ENCODE peak calls at places on chromosomes 3 and 15, in five cellular contexts. S, D, Z, R and Q are unnamed samples.

GRCh38 chr3:74663178-74663577 is 48.7 kb upstream of the CNTN3 start:
- DNase-seq in R (no peak), D (no peak), Z (no peak), S (no peak), Q (no peak)

GRCh38 chr15:50164458-50164857 is 17.5 kb upstream of the SLC27A2 start:
- DNase-seq in Z (peak; percentile 64), D (no peak), S (no peak), R (no peak), Q (no peak)

GRCh38 chr3:181105636-181106035 is 116.1 kb upstream of the DNAJC19 start:
- DNase-seq in S (no peak), D (no peak), Z (no peak), R (no peak), Q (no peak)

GRCh38 chr3:124363451-124363850 is 366.8 kb upstream of the UMPS start:
- DNase-seq in S (no peak), R (no peak), D (no peak), Z (no peak), Q (no peak)

GRCh38 chr3:126925411-126926171 is 57.3 kb upstream of the PLXNA1 start:
- DNase-seq in S (no peak), R (no peak), Z (no peak), D (peak; percentile 61), Q (no peak)

GRCh38 chr3:8318002-8318649 is 183.5 kb upstream of the LMCD1 start:
- DNase-seq in S (no peak), Z (no peak), R (no peak), D (no peak), Q (no peak)

GRCh38 chr3:183217548-183218321 is 35.3 kb upstream of the B3GNT5 start:
- DNase-seq in S (no peak), Z (no peak), R (no peak), D (no peak), Q (no peak)

GRCh38 chr15:52427804-52428203 is 100.9 kb downstream of the MYO5A start:
- DNase-seq in S (no peak), R (no peak), Z (no peak), D (no peak), Q (no peak)

GRCh38 chr3:185625784-185626183 is 39.7 kb downstream of the SENP2 start:
- DNase-seq in Z (no peak), S (no peak), R (no peak), D (no peak), Q (no peak)

GRCh38 chr15:81038975-81039607 is 38.4 kb downstream of the TLNRD1 start:
- DNase-seq in S (no peak), Z (no peak), D (no peak), R (no peak), Q (no peak)

GRCh38 chr15:35168464-35168863 is 83.4 kb upstream of the NANOGP8 start:
- DNase-seq in S (no peak), D (no peak), R (no peak), Z (no peak), Q (no peak)

GRCh38 chr3:122754867-122755835 is 38.5 kb downstream of the HSPBAP1 start:
- DNase-seq in S (no peak), R (no peak), D (no peak), Z (peak; percentile 67), Q (no peak)

GRCh38 chr3:177358085-177358967 is 161.0 kb upstream of the TBL1XR1 start:
- DNase-seq in Z (peak; percentile 92), S (peak; percentile 83), R (peak; percentile 84), D (peak; percentile 83), Q (peak; percentile 79)

GRCh38 chr3:42655331-42655888 is 1.9 kb downstream of the ZBTB47 start:
- DNase-seq in Z (no peak), D (peak; percentile 83), R (no peak), S (no peak), Q (no peak)

GRCh38 chr3:185270262-185270955 is 16.6 kb upstream of the EHHADH start:
- DNase-seq in Z (peak; percentile 40), D (no peak), S (no peak), R (no peak), Q (no peak)

GRCh38 chr15:38605744-38606143 is 41.1 kb upstream of the RASGRP1 start:
- DNase-seq in S (no peak), D (no peak), Z (no peak), R (no peak), Q (no peak)

GRCh38 chr15:94602771-94603474 is 371.6 kb downstream of the MCTP2 start:
- DNase-seq in Z (no peak), S (no peak), R (no peak), D (no peak), Q (no peak)

GRCh38 chr3:104279617-104280016 is 1087.1 kb upstream of the ALCAM start:
- DNase-seq in R (no peak), Z (no peak), D (no peak), S (no peak), Q (no peak)

GRCh38 chr15:75659928-75660645 is 12.4 kb downstream of the SNX33 start:
- DNase-seq in D (no peak), S (no peak), Z (no peak), R (no peak), Q (no peak)

GRCh38 chr3:184077881-184078280 is 19.0 kb upstream of the HTR3E start:
- DNase-seq in D (no peak), R (no peak), S (no peak), Z (no peak), Q (no peak)

GRCh38 chr15:101288905-101289513 is 6.0 kb downstream of the SNRPA1 start:
- DNase-seq in R (no peak), D (no peak), Z (peak; percentile 73), S (no peak), Q (no peak)

GRCh38 chr3:28028554-28028953 is 212.9 kb upstream of the CMC1 start:
- DNase-seq in Z (no peak), R (no peak), D (no peak), S (no peak), Q (no peak)

GRCh38 chr15:61084502-61084901 is 144.6 kb downstream of the RORA start:
- DNase-seq in D (no peak), R (no peak), S (no peak), Z (no peak), Q (no peak)

GRCh38 chr15:71651750-71652186 is 158.6 kb upstream of the NR2E3 start:
- DNase-seq in S (no peak), Z (peak; percentile 86), R (peak; percentile 46), D (no peak), Q (no peak)

GRCh38 chr3:49647741-49648140 is 26.4 kb upstream of the APEH start:
- DNase-seq in R (no peak), S (no peak), D (no peak), Z (no peak), Q (no peak)

GRCh38 chr3:147298511-147298982 is 107.8 kb downstream of the ZIC4 start:
- DNase-seq in D (no peak), R (no peak), S (no peak), Z (peak; percentile 72), Q (no peak)

GRCh38 chr3:48400824-48401433 is 28.9 kb downstream of the FBXW12 start:
- DNase-seq in R (peak; percentile 30), Z (peak; percentile 70), D (peak; percentile 85), S (peak; percentile 57), Q (no peak)